ENCODE peak calls at places on chromosomes 5 and 9, in four cellular contexts. N, Z, X and J are unnamed samples.

GRCh38 chr5:195401-196160 is 4.3 kb downstream of the LRRC14B start:
- DNase-seq in N (peak), Z (no peak), X (no peak), J (no peak)

GRCh38 chr9:109919736-109920408 is 139.9 kb downstream of the PALM2AKAP2 start:
- DNase-seq in N (no peak), Z (no peak), X (no peak), J (no peak)

GRCh38 chr9:111728617-111729366 is 65.9 kb downstream of the SHOC1 start:
- DNase-seq in N (no peak), Z (no peak), X (no peak), J (no peak)

GRCh38 chr5:135657536-135658307 is 78.9 kb upstream of the CXCL14 start:
- DNase-seq in N (no peak), Z (no peak), X (no peak), J (no peak)

GRCh38 chr5:56319281-56320242 is 86.4 kb upstream of the ANKRD55 start:
- DNase-seq in N (no peak), Z (no peak), X (no peak), J (no peak)

GRCh38 chr5:15594922-15595568 is 95.1 kb downstream of the FBXL7 start:
- DNase-seq in N (no peak), Z (no peak), X (no peak), J (no peak)

GRCh38 chr5:146813748-146814147 is 64.8 kb downstream of the PPP2R2B start:
- DNase-seq in N (no peak), Z (no peak), X (no peak), J (no peak)

GRCh38 chr5:109396965-109397364 is 12.8 kb downstream of the PJA2 start:
- DNase-seq in N (no peak), Z (no peak), X (no peak), J (no peak)

DNA sequence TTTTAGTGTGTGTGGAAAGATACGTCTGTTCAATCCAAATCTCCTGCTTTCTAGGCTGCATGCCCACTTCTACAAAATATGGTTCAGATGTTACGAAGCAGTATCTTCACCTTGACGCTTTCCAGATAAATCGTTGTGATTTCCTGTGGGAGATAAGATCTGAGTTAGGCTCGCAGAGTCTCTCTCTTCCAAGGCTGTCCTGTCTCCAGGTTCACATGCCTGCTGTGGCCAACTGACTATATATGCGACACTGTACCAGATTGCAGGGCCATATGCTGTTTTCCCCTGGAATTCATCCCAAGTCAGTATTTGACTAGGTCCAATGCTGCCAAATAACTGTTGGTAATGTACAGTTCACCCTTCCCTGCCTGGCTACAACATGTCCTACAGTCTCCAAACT is 47.9 kb downstream of the TMEM252 start:
- DNase-seq in N (no peak), Z (no peak), X (no peak), J (no peak)
- H3K27ac ChIP-seq in N (no peak), Z (no peak), X (no peak), J (no peak)

GRCh38 chr5:131396015-131396414 is 132.2 kb downstream of the CDC42SE2 start:
- DNase-seq in N (no peak), Z (no peak), X (no peak), J (no peak)

GRCh38 chr5:131394128-131394527 is 130.3 kb downstream of the CDC42SE2 start:
- DNase-seq in N (no peak), Z (peak), X (no peak), J (peak)

GRCh38 chr5:131393498-131393968 is 129.7 kb downstream of the CDC42SE2 start:
- DNase-seq in N (no peak), Z (no peak), X (no peak), J (no peak)

GRCh38 chr5:131400585-131400984 is 136.7 kb downstream of the CDC42SE2 start:
- DNase-seq in N (no peak), Z (no peak), X (no peak), J (no peak)

GRCh38 chr5:131396882-131397281 is 133.0 kb downstream of the CDC42SE2 start:
- DNase-seq in N (no peak), Z (no peak), X (no peak), J (no peak)
- H3K27ac ChIP-seq in N (no peak), Z (no peak), X (no peak), J (peak)

GRCh38 chr5:36392818-36393217 is 91.1 kb upstream of the RANBP3L start:
- DNase-seq in N (no peak), Z (no peak), X (no peak), J (no peak)

GRCh38 chr5:36395260-36395659 is 93.6 kb upstream of the RANBP3L start:
- DNase-seq in N (no peak), Z (no peak), X (no peak), J (no peak)

GRCh38 chr5:36398137-36398536 is 96.4 kb upstream of the RANBP3L start:
- DNase-seq in N (no peak), Z (no peak), X (no peak), J (no peak)

GRCh38 chr5:36393656-36394438 is 92.1 kb upstream of the RANBP3L start:
- DNase-seq in N (no peak), Z (no peak), X (no peak), J (no peak)

DNA sequence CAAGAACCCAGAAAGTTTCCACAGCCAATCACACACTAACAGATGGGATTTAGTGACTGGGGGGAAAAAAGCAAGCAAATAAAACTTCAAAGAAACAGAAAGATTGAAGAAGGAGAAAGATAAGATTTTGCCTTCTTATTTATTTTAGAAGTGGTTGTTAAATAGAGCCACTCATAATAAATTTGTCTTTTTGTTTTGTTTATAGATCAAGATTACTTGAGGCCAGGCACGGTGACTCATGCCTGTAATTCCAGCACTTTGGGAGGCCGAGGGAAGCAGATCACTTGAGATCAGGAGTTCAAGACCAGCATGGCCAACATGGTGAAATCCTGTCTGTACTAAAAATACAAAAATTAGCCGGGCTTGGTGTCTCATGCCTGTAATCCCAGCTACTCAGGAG is 94.9 kb upstream of the RANBP3L start:
- DNase-seq in N (no peak), Z (no peak), X (no peak), J (no peak)
- H3K27ac ChIP-seq in N (no peak), Z (no peak), X (no peak), J (no peak)

GRCh38 chr9:89178162-89179120 is at the start of gene SHC3:
- DNase-seq in N (no peak), Z (no peak), X (no peak), J (no peak)
- H3K27ac ChIP-seq in N (peak), Z (no peak), X (peak), J (no peak)

GRCh38 chr5:40224421-40224820 is 455.3 kb upstream of the PTGER4 start:
- DNase-seq in N (no peak), Z (no peak), X (no peak), J (no peak)
- H3K27ac ChIP-seq in N (no peak), Z (no peak), X (no peak), J (no peak)

GRCh38 chr5:43620944-43621505 is 18.0 kb downstream of the NNT start:
- DNase-seq in N (no peak), Z (no peak), X (no peak), J (no peak)

GRCh38 chr5:43619911-43620310 is 16.9 kb downstream of the NNT start:
- DNase-seq in N (no peak), Z (no peak), X (no peak), J (no peak)

GRCh38 chr5:43616535-43616934 is 13.6 kb downstream of the NNT start:
- DNase-seq in N (no peak), Z (no peak), X (no peak), J (no peak)

GRCh38 chr5:43623048-43623447 is 20.1 kb downstream of the NNT start:
- DNase-seq in N (no peak), Z (no peak), X (no peak), J (no peak)

GRCh38 chr5:43619380-43619779 is 16.4 kb downstream of the NNT start:
- DNase-seq in N (no peak), Z (no peak), X (no peak), J (no peak)
- H3K27ac ChIP-seq in N (no peak), Z (no peak), X (no peak), J (no peak)

DNA sequence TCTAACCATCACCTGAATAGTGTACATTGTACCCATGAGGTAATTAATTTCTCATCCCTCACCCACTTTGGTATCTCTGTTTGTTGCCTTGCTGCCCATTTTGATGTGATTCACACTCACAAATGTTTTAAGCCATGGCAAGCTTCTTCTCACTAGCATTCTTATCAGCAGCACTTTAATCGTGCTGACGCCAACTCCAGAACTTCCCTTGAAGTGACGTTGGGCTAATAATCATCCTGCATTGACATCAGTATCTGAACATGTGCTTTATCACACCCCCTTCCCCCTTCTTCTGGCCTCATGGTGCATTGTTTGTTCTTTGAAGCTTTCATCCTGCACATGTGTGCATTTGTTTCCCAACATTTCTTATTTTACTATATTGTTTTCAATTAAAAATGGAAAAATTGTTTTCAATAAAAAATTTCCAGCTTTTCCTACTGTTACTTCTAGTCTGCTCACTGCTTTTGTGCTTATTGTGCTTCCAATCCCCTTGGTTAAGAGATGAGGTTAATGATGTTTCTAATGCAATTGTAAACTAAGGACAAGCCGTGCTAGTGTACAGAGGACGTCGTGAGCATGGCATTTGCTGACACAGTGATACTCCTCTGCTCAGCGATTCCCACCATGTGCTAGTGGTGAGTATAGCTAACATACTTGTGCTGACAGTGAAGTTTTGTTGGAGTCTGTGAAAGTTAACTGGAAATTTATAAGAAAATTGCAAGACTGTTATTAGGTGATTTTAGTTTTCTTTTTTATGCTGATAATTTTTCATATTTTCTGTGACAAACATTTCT is 238.5 kb downstream of the KDM4C start:
- DNase-seq in N (no peak), Z (no peak), X (no peak), J (no peak)
- H3K27ac ChIP-seq in N (no peak), Z (no peak), X (no peak), J (no peak)

DNA sequence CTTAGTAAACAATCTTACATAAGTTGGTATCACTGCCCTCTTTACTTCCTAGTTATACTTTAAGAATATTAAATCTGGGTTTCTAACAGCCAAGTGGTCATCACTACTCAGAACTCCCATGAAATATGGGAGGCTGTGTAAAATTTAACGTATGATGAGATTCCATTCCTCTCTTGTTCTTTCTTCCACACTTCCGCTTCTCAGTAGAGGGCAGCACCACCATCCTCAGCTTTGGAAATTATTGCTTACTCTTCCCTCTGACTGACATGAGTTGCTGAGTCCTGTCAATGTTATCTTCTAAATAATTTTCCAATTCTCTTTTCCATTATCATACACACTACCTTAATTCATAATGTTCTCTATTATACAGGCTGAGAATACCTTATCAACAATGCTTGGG is 194.0 kb downstream of the RFX3 start:
- DNase-seq in N (no peak), Z (no peak), X (no peak), J (no peak)
- H3K27ac ChIP-seq in N (no peak), Z (no peak), X (no peak), J (no peak)